ENCODE peak calls at places on chromosomes 6 and 20, in six cellular contexts. U is GM06990; Q is CD4-positive, alpha-beta memory T cell; W is astrocyte of the cerebellum; Y is AG08396; J is amygdala. I is an unnamed sample.

GRCh38 chr6:2102316-2102883 is 143.0 kb downstream of the GMDS start:
- DNase-seq in U (no peak), Q (no peak), W (no peak), Y (no peak), J (no peak), I (no peak)

GRCh38 chr20:58693226-58694006 is 816 bp downstream of the NPEPL1 start:
- DNase-seq in U (no peak), Q (peak; percentile 31), W (no peak), Y (no peak), J (no peak), I (no peak)

GRCh38 chr6:35327349-35328027 is 14.9 kb upstream of the PPARD start:
- DNase-seq in U (peak; percentile 28), Q (peak; percentile 74), W (no peak), Y (peak; percentile 77), J (peak; percentile 9), I (peak; percentile 18)

GRCh38 chr6:121376411-121376810 is 42.1 kb upstream of the TBC1D32 start:
- DNase-seq in U (no peak), Q (no peak), W (no peak), Y (no peak), J (no peak), I (no peak)

GRCh38 chr6:122736606-122737005 is 42.9 kb upstream of the FABP7 start:
- DNase-seq in U (no peak), Q (no peak), W (no peak), Y (no peak), J (no peak), I (no peak)

GRCh38 chr20:2865630-2866029 is 7.7 kb upstream of the PTPRA start:
- DNase-seq in U (no peak), Q (no peak), W (no peak), Y (no peak), J (no peak), I (no peak)

GRCh38 chr6:25006565-25007001 is 70.8 kb upstream of the RIPOR2 start:
- DNase-seq in U (peak; percentile 26), Q (peak; percentile 34), W (no peak), Y (no peak), J (peak; percentile 37), I (no peak)

GRCh38 chr6:49764571-49765236 is 20.5 kb upstream of the CRISP3 start:
- DNase-seq in U (no peak), Q (no peak), W (no peak), Y (no peak), J (no peak), I (no peak)

GRCh38 chr6:52946301-52946700 is 36.8 kb upstream of the GSTA3 start:
- DNase-seq in U (no peak), Q (no peak), W (no peak), Y (no peak), J (no peak), I (no peak)

GRCh38 chr20:20498081-20498861 is 130.4 kb downstream of the INSM1 start:
- DNase-seq in U (no peak), Q (no peak), W (peak; percentile 8), Y (peak; percentile 31), J (peak; percentile 22), I (no peak)

GRCh38 chr6:42322676-42323075 is 105.0 kb upstream of the MRPS10 start:
- DNase-seq in U (no peak), Q (no peak), W (no peak), Y (no peak), J (no peak), I (no peak)

GRCh38 chr20:39974966-39975501 is 714.0 kb downstream of the MAFB start:
- DNase-seq in U (no peak), Q (no peak), W (no peak), Y (no peak), J (no peak), I (no peak)

GRCh38 chr6:100116409-100117194 is 122.6 kb upstream of the MCHR2 start:
- DNase-seq in U (peak; percentile 9), Q (peak; percentile 8), W (peak; percentile 81), Y (peak; percentile 34), J (no peak), I (peak; percentile 23)

GRCh38 chr6:125747589-125748533 is 1.6 kb upstream of the HEY2 start:
- DNase-seq in U (peak; percentile 45), Q (peak; percentile 27), W (no peak), Y (peak; percentile 18), J (no peak), I (no peak)

GRCh38 chr6:149897015-149897697 is 757 bp downstream of the RAET1E start:
- DNase-seq in U (no peak), Q (no peak), W (peak; percentile 86), Y (peak; percentile 91), J (no peak), I (no peak)

GRCh38 chr6:167676666-167677421 is 149.9 kb upstream of the AFDN start:
- DNase-seq in U (no peak), Q (no peak), W (no peak), Y (no peak), J (no peak), I (no peak)

GRCh38 chr20:22826306-22827230 is 208.5 kb upstream of the SSTR4 start:
- DNase-seq in U (no peak), Q (no peak), W (no peak), Y (no peak), J (no peak), I (no peak)

GRCh38 chr20:47411161-47411560 is 54.7 kb upstream of the ZMYND8 start:
- DNase-seq in U (no peak), Q (no peak), W (no peak), Y (no peak), J (no peak), I (no peak)

GRCh38 chr20:41181567-41181966 is 44.2 kb downstream of the PLCG1 start:
- DNase-seq in U (no peak), Q (no peak), W (no peak), Y (no peak), J (no peak), I (no peak)

GRCh38 chr20:59977086-59977485 is 18.9 kb downstream of the CDH26 start:
- DNase-seq in U (no peak), Q (no peak), W (no peak), Y (no peak), J (no peak), I (no peak)

GRCh38 chr20:41171736-41172295 is 34.5 kb downstream of the PLCG1 start:
- DNase-seq in U (no peak), Q (no peak), W (no peak), Y (no peak), J (no peak), I (no peak)

GRCh38 chr20:50366270-50367103 is 143.7 kb upstream of the PTPN1 start:
- DNase-seq in U (no peak), Q (peak; percentile 50), W (peak; percentile 52), Y (no peak), J (no peak), I (peak; percentile 44)

GRCh38 chr6:89023591-89024441 is 56.7 kb upstream of the PNRC1 start:
- DNase-seq in U (no peak), Q (no peak), W (no peak), Y (no peak), J (no peak), I (no peak)

GRCh38 chr6:98904096-98904495 is 43.6 kb downstream of the FBXL4 start:
- DNase-seq in U (no peak), Q (no peak), W (peak; percentile 18), Y (peak; percentile 5), J (no peak), I (no peak)